ENCODE peak calls at places on chromosomes 16 and 17, in eight cellular contexts. One of them, this sample, is unnamed.

GRCh38 chr16:70737377-70738082 is 51.7 kb upstream of the MTSS2 start:
- DNase-seq in uterus: peak
- DNase-seq in HT1080: no peak
- DNase-seq in T-helper 9 cell: peak
- DNase-seq in nucleus accumbens: peak
- DNase-seq in amniotic stem cell: peak
- DNase-seq in dermis microvascular lymphatic vessel endothelial cell: peak
- DNase-seq in left lung: peak
- DNase-seq in this sample: peak

GRCh38 chr17:64203630-64204029 is 59.4 kb downstream of the TEX2 start:
- DNase-seq in uterus: no peak
- DNase-seq in left lung: no peak
- DNase-seq in dermis microvascular lymphatic vessel endothelial cell: no peak
- DNase-seq in nucleus accumbens: no peak
- DNase-seq in HT1080: no peak
- DNase-seq in amniotic stem cell: no peak
- DNase-seq in T-helper 9 cell: no peak
- DNase-seq in this sample: no peak

GRCh38 chr17:39400547-39401411 is 647 bp downstream of the FBXL20 start:
- DNase-seq in amniotic stem cell: no peak
- DNase-seq in HT1080: no peak
- DNase-seq in left lung: peak
- DNase-seq in nucleus accumbens: peak
- DNase-seq in T-helper 9 cell: no peak
- DNase-seq in dermis microvascular lymphatic vessel endothelial cell: no peak
- DNase-seq in uterus: no peak
- DNase-seq in this sample: peak

GRCh38 chr17:60442271-60443201 is 20.2 kb downstream of the CHCT1 start:
- DNase-seq in dermis microvascular lymphatic vessel endothelial cell: no peak
- DNase-seq in nucleus accumbens: no peak
- DNase-seq in amniotic stem cell: no peak
- DNase-seq in HT1080: peak
- DNase-seq in uterus: no peak
- DNase-seq in left lung: no peak
- DNase-seq in T-helper 9 cell: no peak
- DNase-seq in this sample: peak

GRCh38 chr17:44747566-44747965 is 11.2 kb upstream of the ADAM11 start:
- DNase-seq in amniotic stem cell: no peak
- DNase-seq in T-helper 9 cell: no peak
- DNase-seq in uterus: no peak
- DNase-seq in nucleus accumbens: no peak
- DNase-seq in left lung: no peak
- DNase-seq in HT1080: no peak
- DNase-seq in dermis microvascular lymphatic vessel endothelial cell: no peak
- DNase-seq in this sample: no peak

GRCh38 chr17:1592751-1593629 is 30.4 kb upstream of the PITPNA start:
- DNase-seq in uterus: no peak
- DNase-seq in dermis microvascular lymphatic vessel endothelial cell: no peak
- DNase-seq in HT1080: no peak
- DNase-seq in T-helper 9 cell: no peak
- DNase-seq in left lung: no peak
- DNase-seq in nucleus accumbens: no peak
- DNase-seq in amniotic stem cell: no peak
- DNase-seq in this sample: no peak

GRCh38 chr17:19513897-19514488 is 19.7 kb upstream of the SLC47A1 start:
- DNase-seq in dermis microvascular lymphatic vessel endothelial cell: peak
- DNase-seq in left lung: peak
- DNase-seq in uterus: peak
- DNase-seq in amniotic stem cell: peak
- DNase-seq in nucleus accumbens: peak
- DNase-seq in T-helper 9 cell: peak
- DNase-seq in HT1080: peak
- DNase-seq in this sample: peak

GRCh38 chr17:73334771-73335513 is 23.1 kb upstream of the CDC42EP4 start:
- DNase-seq in T-helper 9 cell: no peak
- DNase-seq in uterus: no peak
- DNase-seq in left lung: no peak
- DNase-seq in amniotic stem cell: no peak
- DNase-seq in HT1080: no peak
- DNase-seq in nucleus accumbens: no peak
- DNase-seq in dermis microvascular lymphatic vessel endothelial cell: no peak
- DNase-seq in this sample: no peak

GRCh38 chr17:2484876-2485275 is 26.8 kb downstream of the METTL16 start:
- DNase-seq in HT1080: no peak
- DNase-seq in amniotic stem cell: no peak
- DNase-seq in nucleus accumbens: no peak
- DNase-seq in left lung: no peak
- DNase-seq in uterus: no peak
- DNase-seq in T-helper 9 cell: no peak
- DNase-seq in dermis microvascular lymphatic vessel endothelial cell: no peak
- DNase-seq in this sample: no peak

GRCh38 chr16:68707341-68708152 is 29.5 kb upstream of the CDH1 start:
- DNase-seq in amniotic stem cell: no peak
- DNase-seq in nucleus accumbens: no peak
- DNase-seq in left lung: peak
- DNase-seq in uterus: no peak
- DNase-seq in HT1080: peak
- DNase-seq in dermis microvascular lymphatic vessel endothelial cell: peak
- DNase-seq in T-helper 9 cell: no peak
- DNase-seq in this sample: peak

GRCh38 chr17:9816472-9816871 is 5.4 kb downstream of the GSG1L2 start:
- DNase-seq in HT1080: no peak
- DNase-seq in amniotic stem cell: no peak
- DNase-seq in dermis microvascular lymphatic vessel endothelial cell: no peak
- DNase-seq in nucleus accumbens: no peak
- DNase-seq in left lung: no peak
- DNase-seq in T-helper 9 cell: no peak
- DNase-seq in uterus: no peak
- DNase-seq in this sample: no peak

GRCh38 chr16:89031715-89032659 is 55.0 kb upstream of the CBFA2T3 start:
- DNase-seq in nucleus accumbens: peak
- DNase-seq in uterus: no peak
- DNase-seq in T-helper 9 cell: peak
- DNase-seq in dermis microvascular lymphatic vessel endothelial cell: no peak
- DNase-seq in left lung: peak
- DNase-seq in HT1080: no peak
- DNase-seq in amniotic stem cell: no peak
- DNase-seq in this sample: no peak

GRCh38 chr16:4077083-4077714 is 39.0 kb downstream of the ADCY9 start:
- DNase-seq in T-helper 9 cell: no peak
- DNase-seq in nucleus accumbens: no peak
- DNase-seq in uterus: no peak
- DNase-seq in left lung: no peak
- DNase-seq in amniotic stem cell: no peak
- DNase-seq in dermis microvascular lymphatic vessel endothelial cell: no peak
- DNase-seq in HT1080: no peak
- DNase-seq in this sample: no peak

GRCh38 chr17:44785921-44786320 is 27.1 kb downstream of the ADAM11 start:
- DNase-seq in nucleus accumbens: no peak
- DNase-seq in T-helper 9 cell: no peak
- DNase-seq in dermis microvascular lymphatic vessel endothelial cell: no peak
- DNase-seq in HT1080: no peak
- DNase-seq in amniotic stem cell: no peak
- DNase-seq in uterus: no peak
- DNase-seq in left lung: peak
- DNase-seq in this sample: no peak

GRCh38 chr16:3529175-3529574 is 28.4 kb downstream of the CLUAP1 start:
- DNase-seq in uterus: no peak
- DNase-seq in T-helper 9 cell: no peak
- DNase-seq in nucleus accumbens: no peak
- DNase-seq in amniotic stem cell: no peak
- DNase-seq in left lung: no peak
- DNase-seq in HT1080: no peak
- DNase-seq in dermis microvascular lymphatic vessel endothelial cell: no peak
- DNase-seq in this sample: no peak

GRCh38 chr16:86524029-86524428 is 13.7 kb downstream of the FOXF1 start:
- DNase-seq in uterus: no peak
- DNase-seq in nucleus accumbens: no peak
- DNase-seq in amniotic stem cell: no peak
- DNase-seq in HT1080: no peak
- DNase-seq in T-helper 9 cell: no peak
- DNase-seq in left lung: no peak
- DNase-seq in dermis microvascular lymphatic vessel endothelial cell: no peak
- DNase-seq in this sample: no peak

GRCh38 chr17:81161536-81161935 is 3.8 kb upstream of the PVALEF start:
- DNase-seq in amniotic stem cell: no peak
- DNase-seq in uterus: no peak
- DNase-seq in left lung: no peak
- DNase-seq in nucleus accumbens: no peak
- DNase-seq in T-helper 9 cell: no peak
- DNase-seq in dermis microvascular lymphatic vessel endothelial cell: no peak
- DNase-seq in HT1080: no peak
- DNase-seq in this sample: no peak

GRCh38 chr17:37766951-37767350 is 22.1 kb upstream of the HNF1B start:
- DNase-seq in HT1080: no peak
- DNase-seq in nucleus accumbens: no peak
- DNase-seq in dermis microvascular lymphatic vessel endothelial cell: no peak
- DNase-seq in left lung: no peak
- DNase-seq in uterus: no peak
- DNase-seq in T-helper 9 cell: no peak
- DNase-seq in amniotic stem cell: no peak
- DNase-seq in this sample: no peak

GRCh38 chr16:71440669-71441347 is 1.0 kb downstream of the TLE7 start:
- DNase-seq in amniotic stem cell: no peak
- DNase-seq in T-helper 9 cell: no peak
- DNase-seq in HT1080: no peak
- DNase-seq in left lung: no peak
- DNase-seq in nucleus accumbens: no peak
- DNase-seq in dermis microvascular lymphatic vessel endothelial cell: no peak
- DNase-seq in uterus: no peak
- DNase-seq in this sample: no peak

GRCh38 chr17:15744885-15745284 is 12.8 kb downstream of the TBC1D26 start:
- DNase-seq in HT1080: no peak
- DNase-seq in nucleus accumbens: no peak
- DNase-seq in amniotic stem cell: no peak
- DNase-seq in dermis microvascular lymphatic vessel endothelial cell: peak
- DNase-seq in uterus: no peak
- DNase-seq in left lung: no peak
- DNase-seq in T-helper 9 cell: no peak
- DNase-seq in this sample: peak

GRCh38 chr17:40909755-40910154 is 24.7 kb upstream of the KRT20 start:
- DNase-seq in nucleus accumbens: no peak
- DNase-seq in T-helper 9 cell: no peak
- DNase-seq in HT1080: peak
- DNase-seq in uterus: no peak
- DNase-seq in left lung: no peak
- DNase-seq in amniotic stem cell: peak
- DNase-seq in dermis microvascular lymphatic vessel endothelial cell: no peak
- DNase-seq in this sample: peak

This sample was measured in astrocyte.